ENCODE peak calls at places on chromosome 14, in ten cellular contexts. I is K562, X is A549, H is tibial nerve, O is ovary, Z is suprapubic skin, G is sigmoid colon, B is upper lobe of left lung, R is stomach, P is H1. Q is an unnamed sample.

GRCh38 chr14:21026251-21026987 is 1.6 kb upstream of the NDRG2 start:
- DNase-seq in I (peak), X (no peak), H (no peak), O (peak), Z (no peak), G (peak), B (no peak), R (no peak), P (no peak), Q (no peak)

GRCh38 chr14:22052795-22053194 is 379.2 kb upstream of the OR4E1 start:
- DNase-seq in I (no peak), X (no peak), H (no peak), O (no peak), Z (no peak), G (no peak), B (no peak), R (no peak), P (no peak), Q (no peak)

GRCh38 chr14:100708349-100709217 is 18.1 kb upstream of the DLK1 start:
- DNase-seq in I (no peak), X (no peak), H (peak), O (peak), Z (no peak), G (peak), B (peak), R (peak), P (peak), Q (peak)

GRCh38 chr14:60724080-60724618 is at the start of gene SIX4:
- DNase-seq in I (peak), X (peak), H (peak), O (peak), Z (peak), G (peak), B (peak), R (peak), P (peak), Q (peak)

GRCh38 chr14:95841680-95842079 is 35.0 kb upstream of the TUNAR start:
- DNase-seq in I (no peak), X (no peak), H (no peak), O (no peak), Z (no peak), G (no peak), B (no peak), R (no peak), P (no peak), Q (no peak)

GRCh38 chr14:63940387-63940786 is 87.6 kb downstream of the SYNE2 start:
- DNase-seq in I (no peak), X (no peak), H (no peak), O (no peak), Z (no peak), G (no peak), B (no peak), R (no peak), P (no peak), Q (no peak)

GRCh38 chr14:23381871-23382270 is 5.0 kb downstream of the CMTM5 start:
- DNase-seq in I (no peak), X (no peak), H (no peak), O (no peak), Z (no peak), G (no peak), B (no peak), R (no peak), P (no peak), Q (no peak)

GRCh38 chr14:54003064-54003463 is 46.4 kb upstream of the BMP4 start:
- DNase-seq in I (no peak), X (no peak), H (no peak), O (no peak), Z (no peak), G (no peak), B (no peak), R (no peak), P (no peak), Q (no peak)

GRCh38 chr14:20714593-20715250 is 26.2 kb downstream of the ANG start:
- DNase-seq in I (no peak), X (no peak), H (peak), O (peak), Z (peak), G (peak), B (peak), R (peak), P (no peak), Q (peak)

GRCh38 chr14:101075801-101076413 is 172.4 kb upstream of the RTL1 start:
- DNase-seq in I (no peak), X (no peak), H (no peak), O (peak), Z (peak), G (no peak), B (peak), R (peak), P (no peak), Q (no peak)

GRCh38 chr14:72666610-72667009 is 227.3 kb downstream of the DPF3 start:
- DNase-seq in I (no peak), X (peak), H (no peak), O (no peak), Z (no peak), G (no peak), B (no peak), R (no peak), P (no peak), Q (no peak)

GRCh38 chr14:69574266-69574953 is at the start of gene CCDC177:
- DNase-seq in I (peak), X (peak), H (no peak), O (peak), Z (no peak), G (no peak), B (peak), R (peak), P (no peak), Q (peak)

GRCh38 chr14:34826661-34827060 is 48.5 kb downstream of the BAZ1A start:
- DNase-seq in I (no peak), X (no peak), H (no peak), O (no peak), Z (no peak), G (no peak), B (no peak), R (no peak), P (no peak), Q (no peak)

GRCh38 chr14:34824826-34825225 is 50.3 kb downstream of the BAZ1A start:
- DNase-seq in I (no peak), X (no peak), H (no peak), O (no peak), Z (no peak), G (no peak), B (no peak), R (no peak), P (no peak), Q (no peak)

GRCh38 chr14:34824256-34824655 is 50.9 kb downstream of the BAZ1A start:
- DNase-seq in I (no peak), X (no peak), H (no peak), O (no peak), Z (no peak), G (no peak), B (no peak), R (no peak), P (no peak), Q (no peak)
- H3K27ac ChIP-seq in I (no peak), X (no peak), H (no peak), O (no peak), Z (no peak), G (no peak), B (no peak), R (no peak), P (no peak), Q (no peak)

GRCh38 chr14:104893435-104894207 is 28.6 kb downstream of the CEP170B start:
- DNase-seq in I (peak), X (no peak), H (no peak), O (peak), Z (peak), G (peak), B (peak), R (peak), P (no peak), Q (peak)
- TF ChIP-seq EP300 in I (no peak), X (no peak), H (no peak), O (no peak), Z (no peak), G (no peak), B (no peak), R (no peak), P (no peak), Q (no peak)

DNA sequence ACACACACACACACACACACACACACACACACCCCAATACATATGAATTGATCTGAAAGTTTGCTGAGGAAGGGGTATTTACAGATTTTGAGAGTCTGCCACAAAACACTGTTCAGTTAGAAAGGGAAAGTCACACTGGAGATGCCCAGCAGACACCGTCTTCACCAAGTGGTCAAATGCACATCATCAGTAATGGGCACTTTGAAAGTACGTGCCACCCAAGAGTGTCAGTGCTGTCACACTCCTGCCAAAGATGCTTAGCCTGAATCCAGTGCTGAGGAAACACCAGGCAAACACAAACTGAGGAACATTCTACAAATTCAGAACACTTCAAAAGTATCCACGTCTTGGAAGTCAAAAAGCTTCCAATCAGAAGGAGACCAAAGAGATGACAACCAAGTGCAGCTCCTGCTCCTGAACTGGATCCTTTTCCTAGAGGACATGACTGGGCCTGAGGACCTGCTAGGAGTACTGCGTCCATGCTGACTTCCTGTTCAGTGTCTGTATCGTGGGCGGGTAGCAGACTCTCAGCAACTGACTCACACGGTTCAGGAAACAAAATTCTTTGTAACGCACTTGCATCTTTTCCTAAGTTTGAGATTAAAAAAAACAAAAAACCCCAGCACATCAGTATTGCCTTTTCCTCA is 18.6 kb downstream of the PSMC1 start:
- DNase-seq in I (no peak), X (no peak), H (no peak), O (no peak), Z (no peak), G (no peak), B (peak), R (no peak), P (no peak), Q (no peak)
- H3K27ac ChIP-seq in I (no peak), X (no peak), H (no peak), O (no peak), Z (no peak), G (no peak), B (peak), R (peak), P (no peak), Q (no peak)

GRCh38 chr14:75519826-75520692 is 2.2 kb upstream of the BATF start:
- DNase-seq in I (no peak), X (no peak), H (no peak), O (no peak), Z (no peak), G (no peak), B (no peak), R (no peak), P (no peak), Q (no peak)

GRCh38 chr14:75522919-75523318 is 650 bp downstream of the BATF start:
- DNase-seq in I (no peak), X (no peak), H (no peak), O (no peak), Z (no peak), G (no peak), B (no peak), R (no peak), P (no peak), Q (no peak)

GRCh38 chr14:75522224-75522764 is at the start of gene BATF:
- DNase-seq in I (no peak), X (no peak), H (peak), O (no peak), Z (no peak), G (no peak), B (peak), R (peak), P (no peak), Q (peak)

GRCh38 chr14:75520852-75521251 is 1.4 kb upstream of the BATF start:
- DNase-seq in I (no peak), X (no peak), H (no peak), O (no peak), Z (no peak), G (no peak), B (no peak), R (no peak), P (no peak), Q (no peak)

GRCh38 chr14:75521415-75522199 is 662 bp upstream of the BATF start:
- DNase-seq in I (no peak), X (no peak), H (no peak), O (no peak), Z (no peak), G (no peak), B (no peak), R (no peak), P (no peak), Q (no peak)
- TF ChIP-seq EP300 in I (no peak), X (no peak), H (no peak), O (no peak), Z (no peak), G (no peak), B (no peak), R (no peak), P (no peak), Q (no peak)

GRCh38 chr14:47040490-47040889 is 388.9 kb upstream of the RPL10L start:
- DNase-seq in I (no peak), X (peak), H (no peak), O (no peak), Z (no peak), G (no peak), B (peak), R (no peak), P (no peak), Q (no peak)
- H3K27ac ChIP-seq in I (no peak), X (no peak), H (no peak), O (no peak), Z (no peak), G (no peak), B (no peak), R (no peak), P (no peak), Q (no peak)

DNA sequence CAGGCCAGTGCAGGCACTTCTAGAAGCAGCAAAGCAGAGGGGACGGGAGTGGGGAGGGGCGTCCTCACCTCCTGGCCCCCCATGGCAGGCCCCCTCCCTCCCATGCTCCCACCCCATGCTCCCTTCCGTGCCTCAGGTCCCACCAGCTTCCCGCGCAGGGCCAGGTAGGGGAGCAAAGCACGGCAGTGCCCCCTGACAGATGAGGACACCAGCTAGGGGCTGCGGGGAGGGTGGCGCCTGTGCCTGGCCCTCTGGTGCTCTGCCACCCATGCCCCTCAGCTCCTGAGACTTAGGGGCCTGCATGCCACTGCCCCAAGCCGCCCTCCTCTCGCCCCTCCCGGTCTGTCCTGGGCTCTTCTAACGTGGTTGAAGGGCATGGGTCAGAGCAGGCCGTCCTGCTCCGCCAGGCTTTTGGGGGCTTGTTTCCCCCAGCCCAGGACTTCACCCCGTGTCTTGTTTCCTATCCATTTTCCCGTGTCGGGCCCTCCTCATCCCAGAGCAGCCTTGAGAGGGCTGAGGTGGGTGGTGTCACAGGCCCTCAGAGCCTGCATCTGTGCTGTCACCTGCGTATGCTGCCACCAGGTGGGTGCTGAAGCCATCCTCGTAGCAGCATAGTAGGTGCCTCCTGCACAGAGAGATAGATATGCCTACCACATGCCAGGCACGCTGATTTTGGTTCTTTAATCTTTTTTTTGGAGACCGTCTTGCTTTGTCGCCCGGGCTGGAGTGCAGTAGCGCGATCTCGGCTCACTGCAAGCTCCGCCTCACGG is 10.2 kb downstream of the TRMT61A start:
- DNase-seq in I (no peak), X (no peak), H (no peak), O (no peak), Z (no peak), G (no peak), B (no peak), R (no peak), P (no peak), Q (no peak)
- TF ChIP-seq EP300 in I (no peak), X (no peak), H (no peak), O (no peak), Z (no peak), G (no peak), B (no peak), R (no peak), P (no peak), Q (no peak)